ENCODE peak calls at places on chromosomes 4 and X, in four cellular contexts. L is tibial nerve, S is spleen, Z is sigmoid colon. G is an unnamed sample.

GRCh38 chr4:151202851-151203455 is 74.0 kb upstream of the PRSS48 start:
- DNase-seq in Z (no peak), S (no peak), L (no peak), G (no peak)

GRCh38 chr4:60201052-60201673 is 999.0 kb upstream of the ADGRL3 start:
- DNase-seq in Z (no peak), S (no peak), L (peak), G (peak)

GRCh38 chrX:10398271-10398670 is 222.1 kb downstream of the MID1 start:
- DNase-seq in S (no peak), Z (no peak), L (no peak), G (no peak)

GRCh38 chr4:182975806-182976205 is 58.6 kb upstream of the DCTD start:
- DNase-seq in L (no peak), S (no peak), Z (no peak), G (no peak)

GRCh38 chr4:8228319-8229250 is 29.5 kb downstream of the SH3TC1 start:
- DNase-seq in S (peak), Z (peak), L (peak), G (peak)

GRCh38 chrX:29461039-29461438 is 754.3 kb upstream of the MAGEB2 start:
- DNase-seq in L (no peak), Z (no peak), S (no peak), G (no peak)

GRCh38 chr4:25088342-25088952 is 57.7 kb upstream of the LGI2 start:
- DNase-seq in S (no peak), Z (no peak), L (no peak), G (peak)

GRCh38 chr4:119683518-119683917 is 54.9 kb upstream of the PDE5A start:
- DNase-seq in S (no peak), Z (no peak), L (no peak), G (no peak)

GRCh38 chr4:155667538-155668511 is 1.2 kb downstream of the GUCY1A1 start:
- DNase-seq in S (peak), L (no peak), Z (peak), G (peak)

GRCh38 chrX:38304010-38304409 is 23.3 kb downstream of the RPGR start:
- DNase-seq in S (no peak), Z (no peak), L (no peak), G (no peak)

DNA sequence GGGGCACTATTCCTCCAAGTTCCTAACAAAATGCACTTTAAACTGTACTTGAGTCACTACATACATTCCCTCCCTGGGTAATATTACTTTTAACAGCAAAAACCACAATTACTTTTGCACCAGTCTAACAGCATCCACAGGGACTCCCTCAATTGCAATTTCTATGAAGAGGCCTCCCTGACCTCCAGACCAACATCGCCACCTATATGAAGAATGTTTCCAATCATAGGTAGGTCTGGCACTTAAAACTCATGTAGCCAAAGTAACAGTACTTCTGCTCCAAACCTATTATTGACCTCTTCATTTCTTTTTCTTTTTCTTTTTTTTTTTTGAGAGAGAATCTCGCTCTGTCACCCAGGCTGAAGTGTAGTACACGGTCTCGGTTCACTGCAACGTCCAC is 15.6 kb downstream of the NR3C2 start:
- DNase-seq in S (no peak), L (no peak), Z (no peak), G (no peak)
- TF ChIP-seq CTCF in S (no peak), L (no peak), Z (no peak), G (no peak)

GRCh38 chr4:168536448-168536847 is 39.6 kb downstream of the PALLD start:
- DNase-seq in L (no peak), Z (no peak), S (no peak), G (peak)
- TF ChIP-seq POLR2A in L (no peak), Z (no peak), S (no peak), G (no peak)

DNA sequence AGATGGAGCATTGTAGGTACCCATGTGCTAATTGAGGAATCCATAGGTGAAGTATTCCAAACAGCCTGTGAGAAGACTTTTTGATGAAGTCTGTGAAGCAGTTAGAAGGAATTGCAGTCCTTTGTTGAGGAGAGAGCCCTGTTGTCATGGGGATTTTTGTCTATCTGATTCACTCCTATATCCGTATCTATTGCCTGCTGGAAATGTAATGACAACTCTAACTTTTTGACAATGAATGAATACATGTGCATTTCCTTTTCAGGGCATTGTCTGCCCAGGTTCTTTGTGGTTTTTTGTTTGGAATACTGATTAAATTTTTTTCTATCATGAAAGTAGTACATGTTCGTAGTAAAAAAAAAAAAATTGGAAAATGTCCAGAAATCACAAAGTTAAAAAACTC is 31.1 kb downstream of the STK32B start:
- DNase-seq in Z (no peak), S (no peak), L (no peak), G (no peak)
- TF ChIP-seq CTCF in Z (no peak), S (no peak), L (no peak), G (no peak)

DNA sequence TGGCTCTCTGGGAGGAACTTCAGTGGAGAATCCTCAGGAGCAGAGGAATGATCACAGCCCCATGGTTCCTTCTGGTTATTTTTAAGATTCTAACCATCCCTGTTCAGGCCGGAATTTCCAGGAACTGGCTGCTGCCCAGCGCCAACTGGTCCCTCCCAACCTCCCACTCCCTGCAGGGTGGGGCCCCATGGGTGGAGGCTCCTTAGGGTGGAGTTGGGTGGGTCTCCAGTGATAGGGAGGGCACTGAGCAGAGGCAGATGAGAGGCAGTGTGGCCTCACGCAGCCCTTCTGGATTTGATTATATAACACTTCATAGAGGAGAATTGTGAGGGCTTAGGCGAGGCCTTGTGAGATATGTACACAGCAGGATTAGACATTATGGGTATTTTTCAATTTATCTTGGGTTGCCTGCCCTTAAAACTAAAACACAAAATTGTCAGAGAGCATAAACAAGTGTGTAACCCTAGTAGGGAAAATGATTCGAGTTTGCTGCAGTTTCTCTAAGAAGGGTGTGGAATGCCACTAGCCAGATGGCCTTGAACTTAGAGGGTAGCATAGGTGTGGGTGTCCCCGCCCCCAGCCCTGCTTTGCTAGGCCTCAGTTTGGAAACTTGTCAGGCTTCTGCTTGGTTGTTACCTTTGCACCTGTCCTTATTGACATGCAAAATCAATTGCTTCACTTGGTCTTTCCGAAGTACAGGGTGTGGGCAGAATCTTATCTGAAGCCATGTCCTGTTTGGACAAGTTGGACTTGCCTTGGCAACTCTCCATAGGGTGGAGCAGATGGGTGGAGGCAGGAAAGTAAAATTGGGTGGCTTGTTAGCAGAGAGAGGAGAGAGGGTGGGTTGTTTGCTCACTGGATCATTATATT is 9.3 kb downstream of the KLF3 start:
- DNase-seq in S (no peak), L (peak), Z (no peak), G (peak)
- TF ChIP-seq POLR2A in S (no peak), L (no peak), Z (no peak), G (no peak)

GRCh38 chr4:152779513-152780266 is at the start of the genes ARFIP1 and TIGD4:
- DNase-seq in S (peak), L (peak), Z (peak), G (peak)
- TF ChIP-seq CTCF in S (peak), L (peak), Z (no peak), G (no peak)

G was measured in testis.